ENCODE peak calls at places on chromosomes 3 and 15, in four cellular contexts. H is GM12878, M is K562, Y is HepG2. G is an unnamed sample.
A peak's percentile ranks its signal among the peaks of the same experiment; 100 is the strongest.

GRCh38 chr15:71296032-71296686 is 180.9 kb downstream of the THSD4 start:
- DNase-seq in H (no peak), Y (no peak), M (no peak), G (no peak)

GRCh38 chr3:180403156-180403555 is 198.8 kb upstream of the TTC14 start:
- DNase-seq in M (no peak), Y (no peak), H (no peak), G (no peak)

GRCh38 chr15:74543583-74543982 is 2.6 kb downstream of the ARID3B start:
- DNase-seq in H (no peak), Y (no peak), M (peak; percentile 28), G (no peak)

GRCh38 chr15:101505610-101506337 is 16.3 kb upstream of the PCSK6 start:
- DNase-seq in M (no peak), H (no peak), Y (no peak), G (no peak)

GRCh38 chr3:114363554-114364202 is 69.8 kb downstream of the TIGIT start:
- DNase-seq in M (no peak), Y (no peak), H (no peak), G (no peak)

GRCh38 chr3:186461141-186461540 is 83.0 kb downstream of the CRYGS start:
- DNase-seq in M (peak; percentile 54), Y (no peak), H (no peak), G (no peak)

GRCh38 chr3:44913868-44914468 is 39.6 kb downstream of the TGM4 start:
- DNase-seq in M (peak; percentile 85), Y (peak; percentile 60), H (no peak), G (peak; percentile 85)

GRCh38 chr3:126373146-126373613 is 16.0 kb upstream of the KLF15 start:
- DNase-seq in H (no peak), M (no peak), Y (no peak), G (no peak)

GRCh38 chr3:190225186-190225692 is 97.0 kb downstream of the CLDN1 start:
- DNase-seq in H (no peak), Y (peak; percentile 29), M (no peak), G (no peak)

GRCh38 chr3:186361612-186362408 is at the start of gene DGKG:
- DNase-seq in H (no peak), M (no peak), Y (no peak), G (peak; percentile 72)

GRCh38 chr15:59892995-59893394 is 111.1 kb upstream of the FOXB1 start:
- DNase-seq in Y (no peak), M (peak; percentile 12), H (no peak), G (no peak)

GRCh38 chr3:23159929-23160328 is 43.2 kb upstream of the UBE2E2 start:
- DNase-seq in M (no peak), Y (no peak), H (no peak), G (no peak)

GRCh38 chr3:162165346-162165745 is 668.7 kb downstream of the OTOL1 start:
- DNase-seq in M (no peak), H (no peak), Y (no peak), G (no peak)

GRCh38 chr15:70853270-70853854 is 595 bp downstream of the LARP6 start:
- DNase-seq in H (no peak), M (no peak), Y (no peak), G (peak; percentile 76)

GRCh38 chr3:146177072-146177936 is 16.3 kb upstream of the PLOD2 start:
- DNase-seq in Y (no peak), M (no peak), H (no peak), G (no peak)

GRCh38 chr3:101701696-101702634 is 15.4 kb upstream of the RPL24 start:
- DNase-seq in H (no peak), Y (no peak), M (no peak), G (no peak)

GRCh38 chr3:101702726-101703125 is 16.2 kb upstream of the RPL24 start:
- DNase-seq in H (no peak), M (no peak), Y (no peak), G (no peak)

GRCh38 chr3:101703169-101703568 is 16.7 kb upstream of the RPL24 start:
- DNase-seq in H (no peak), M (no peak), Y (no peak), G (no peak)
- TF ChIP-seq BRCA1 in H (no peak), M (no peak), Y (no peak), G (no peak)

GRCh38 chr3:194486540-194487288 is at the start of gene ATP13A3:
- DNase-seq in M (peak; percentile 92), Y (peak; percentile 65), H (no peak), G (peak; percentile 79)
- TF ChIP-seq POLR2AphosphoS5 in M (peak; percentile 56), Y (peak; percentile 52), H (peak; percentile 42), G (peak; percentile 83)

DNA sequence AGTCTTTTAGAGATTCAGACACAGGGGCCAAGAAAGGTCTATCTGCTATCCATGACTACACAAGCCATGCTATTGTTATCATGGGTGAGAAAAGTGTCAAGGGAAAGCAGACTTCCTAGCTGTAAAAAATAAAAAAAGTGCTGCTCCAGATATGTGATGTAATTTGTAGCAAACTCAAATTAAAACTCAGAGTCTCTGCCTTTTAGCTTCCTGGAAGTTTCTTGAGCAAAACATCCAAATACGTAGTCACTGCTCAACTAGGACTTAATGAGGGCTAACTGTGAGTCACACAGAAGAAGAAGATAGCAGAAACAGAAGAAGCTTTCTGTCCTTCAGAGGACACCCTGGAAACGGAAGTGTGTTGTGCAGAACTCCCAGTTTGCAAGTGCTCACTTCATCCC is 393.4 kb upstream of the NR2F2 start:
- DNase-seq in H (no peak), Y (no peak), M (peak; percentile 21), G (no peak)
- TF ChIP-seq BRCA1 in H (no peak), Y (no peak), M (no peak), G (no peak)

GRCh38 chr3:5186089-5186853 is 1.2 kb upstream of the EDEM1 start:
- DNase-seq in M (peak; percentile 53), H (no peak), Y (no peak), G (no peak)
- TF ChIP-seq POLR2AphosphoS5 in M (peak; percentile 42), H (peak; percentile 62), Y (no peak), G (no peak)

GRCh38 chr3:60948488-60948887 is 302.8 kb downstream of the FHIT start:
- DNase-seq in H (no peak), M (no peak), Y (no peak), G (no peak)
- TF ChIP-seq BRCA1 in H (no peak), M (no peak), Y (no peak), G (no peak)

DNA sequence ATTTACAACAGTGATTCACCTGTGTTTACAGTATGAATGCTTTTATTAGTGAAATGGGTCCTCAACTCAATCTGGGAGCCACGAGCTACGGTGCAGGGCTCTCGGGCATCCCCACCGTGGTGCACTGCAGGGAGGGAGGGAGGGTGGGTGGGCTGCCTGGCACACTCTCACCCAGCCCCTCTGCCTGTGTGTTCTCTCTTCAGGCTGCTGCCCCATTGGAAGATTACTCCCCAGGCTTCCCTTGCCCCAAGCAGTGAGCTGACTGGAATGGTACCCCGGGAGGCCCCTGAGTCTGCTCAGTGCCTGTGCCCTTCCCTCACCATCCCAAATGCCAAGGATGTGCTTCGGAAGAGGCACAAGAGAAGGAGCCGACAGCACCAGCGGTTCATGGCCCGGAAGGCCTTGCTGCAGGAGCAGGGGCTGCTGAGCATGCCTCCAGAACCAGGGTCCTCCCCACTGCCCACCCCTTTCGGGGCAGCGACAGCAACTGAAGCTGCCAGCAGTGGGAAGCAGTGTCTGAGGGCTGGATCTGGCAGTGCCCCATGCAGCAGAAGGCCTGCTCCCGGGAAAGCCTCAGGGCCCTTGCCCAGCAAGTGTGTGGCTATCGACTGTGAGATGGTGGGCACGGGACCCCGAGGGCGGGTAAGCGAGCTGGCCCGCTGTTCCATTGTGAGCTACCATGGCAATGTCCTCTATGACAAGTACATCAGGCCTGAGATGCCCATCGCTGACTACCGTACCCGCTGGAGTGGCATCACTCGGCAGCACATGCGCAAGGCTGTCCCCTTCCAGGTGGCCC is 5.0 kb downstream of the AEN start:
- DNase-seq in Y (no peak), H (no peak), M (no peak), G (no peak)
- TF ChIP-seq POLR2AphosphoS5 in Y (no peak), H (no peak), M (no peak), G (peak; percentile 63)

GRCh38 chr15:40429068-40429707 is 11.6 kb upstream of the BAHD1 start:
- DNase-seq in H (no peak), M (no peak), Y (no peak), G (no peak)

GRCh38 chr15:40425681-40426080 is 15.1 kb upstream of the BAHD1 start:
- DNase-seq in Y (no peak), H (no peak), M (no peak), G (no peak)

GRCh38 chr15:40427188-40427587 is 13.6 kb upstream of the BAHD1 start:
- DNase-seq in H (no peak), Y (no peak), M (peak; percentile 93), G (no peak)

GRCh38 chr15:40430271-40430805 is 10.4 kb upstream of the BAHD1 start:
- DNase-seq in H (no peak), M (peak; percentile 82), Y (no peak), G (no peak)

GRCh38 chr15:40428183-40428582 is 12.6 kb upstream of the BAHD1 start:
- DNase-seq in H (no peak), Y (no peak), M (no peak), G (no peak)
- TF ChIP-seq BRCA1 in H (no peak), Y (no peak), M (no peak), G (no peak)

DNA sequence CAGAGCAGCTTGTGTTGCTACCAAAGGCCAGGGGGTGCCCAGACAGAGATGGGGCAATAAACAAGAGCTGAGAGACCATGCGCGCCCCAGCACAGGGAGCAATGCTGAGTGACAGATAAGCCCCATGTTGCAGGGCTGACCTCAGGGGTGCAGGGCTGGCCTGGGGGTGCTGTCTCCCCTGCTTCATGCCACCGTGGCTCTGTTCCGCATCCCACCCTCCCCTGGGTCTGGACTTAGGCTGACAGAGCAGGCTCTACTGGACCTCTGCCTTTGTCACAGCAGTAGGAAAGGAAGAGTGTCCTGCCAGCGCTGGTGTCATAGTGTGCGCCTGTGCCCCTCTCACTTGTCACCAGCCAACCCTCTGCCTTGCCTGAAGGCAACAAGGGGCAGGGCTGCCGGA is 67.4 kb upstream of the IQSEC1 start:
- DNase-seq in H (no peak), M (no peak), Y (no peak), G (no peak)
- TF ChIP-seq POLR2AphosphoS5 in H (no peak), M (no peak), Y (no peak), G (no peak)

DNA sequence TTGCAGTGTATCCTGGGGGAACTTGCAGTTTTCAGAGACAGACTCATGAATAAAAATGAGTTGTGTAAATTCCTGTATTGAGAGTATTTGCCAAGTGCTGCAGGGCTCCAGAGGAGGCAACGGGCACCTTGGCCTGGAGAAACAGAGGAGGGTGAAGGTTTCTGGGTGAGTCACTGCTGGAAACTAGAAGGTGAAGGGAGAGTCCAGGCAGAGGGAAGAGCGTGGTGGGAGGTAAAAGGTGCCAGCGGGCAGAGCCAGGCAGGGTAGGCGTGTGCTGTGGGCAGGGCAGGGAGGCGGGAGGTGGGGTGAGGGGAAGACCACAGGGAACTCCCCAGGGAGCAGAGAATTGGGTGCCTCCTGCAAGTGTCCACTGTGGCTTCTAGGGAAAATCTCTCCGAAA is 120.8 kb downstream of the SLCO3A1 start:
- DNase-seq in Y (no peak), M (no peak), H (no peak), G (no peak)
- TF ChIP-seq BRCA1 in Y (no peak), M (no peak), H (no peak), G (no peak)